ENCODE peak calls at places on chromosomes 4 and X, in eight cellular contexts. S is activated CD8-positive, alpha-beta memory T cell treated with anti-CD3 and anti-CD28 coated beads for 4 hours; B is NCI-H460; E is C1 segment of cervical spinal cord; L is Caco-2; Q is memory B cell; A is AG20443; C is HT1080. O is an unnamed sample.

GRCh38 chr4:53120801-53121200 is 245.1 kb downstream of the SCFD2 start:
- DNase-seq in S (no peak), Q (no peak), L (no peak), A (no peak), C (no peak), B (no peak), E (no peak), O (no peak)

GRCh38 chrX:41796577-41796976 is 72.6 kb downstream of the GPR82 start:
- DNase-seq in S (no peak), B (no peak), A (no peak), C (no peak), E (no peak), Q (no peak), L (no peak), O (no peak)

GRCh38 chr4:105936901-105937300 is 41.6 kb downstream of the NPNT start:
- DNase-seq in Q (no peak), A (no peak), B (no peak), C (no peak), E (no peak), L (no peak), S (no peak), O (no peak)

GRCh38 chrX:47199286-47199685 is 5.7 kb downstream of the UBA1 start:
- DNase-seq in E (no peak), A (no peak), C (no peak), S (no peak), Q (no peak), L (no peak), B (no peak), O (no peak)

GRCh38 chr4:3491681-3492405 is 28.7 kb downstream of the DOK7 start:
- DNase-seq in Q (no peak), E (no peak), S (no peak), C (peak; percentile 43), A (peak; percentile 79), L (no peak), B (no peak), O (no peak)

GRCh38 chr4:47334597-47335185 is 128.8 kb downstream of the COMMD8 start:
- DNase-seq in E (no peak), Q (no peak), C (peak; percentile 62), B (no peak), L (no peak), S (no peak), A (no peak), O (no peak)

GRCh38 chrX:153924149-153924861 is 1.8 kb downstream of the ARHGAP4 start:
- DNase-seq in A (no peak), S (no peak), Q (peak; percentile 37), E (no peak), B (peak; percentile 77), C (peak; percentile 34), L (peak; percentile 47), O (no peak)

GRCh38 chr4:3295837-3296624 is 3.2 kb downstream of the RGS12 start:
- DNase-seq in C (no peak), Q (no peak), L (no peak), S (no peak), A (no peak), B (no peak), E (no peak), O (no peak)

GRCh38 chr4:122045533-122045932 is 93.7 kb upstream of the TRPC3 start:
- DNase-seq in A (peak; percentile 61), B (peak; percentile 33), L (no peak), E (no peak), S (no peak), Q (no peak), C (peak; percentile 96), O (no peak)

GRCh38 chr4:159748834-159749444 is 646.1 kb downstream of the RAPGEF2 start:
- DNase-seq in C (no peak), B (no peak), L (no peak), E (no peak), A (no peak), Q (no peak), S (no peak), O (no peak)

GRCh38 chr4:53908661-53909078 is 155.7 kb downstream of the CHIC2 start:
- DNase-seq in C (peak; percentile 89), L (peak; percentile 76), E (no peak), A (peak; percentile 68), S (no peak), Q (no peak), B (peak; percentile 63), O (peak; percentile 38)

GRCh38 chrX:38304010-38304409 is 23.3 kb downstream of the RPGR start:
- DNase-seq in E (no peak), S (no peak), A (no peak), L (peak; percentile 6), Q (no peak), B (no peak), C (peak; percentile 10), O (no peak)

GRCh38 chr4:47631161-47631560 is 146.1 kb downstream of the ATP10D start:
- DNase-seq in S (no peak), L (no peak), E (no peak), Q (no peak), B (no peak), A (no peak), C (no peak), O (peak; percentile 4)

GRCh38 chr4:140309124-140309870 is 64.1 kb upstream of the SCOC start:
- DNase-seq in L (peak; percentile 26), S (no peak), B (no peak), Q (no peak), E (no peak), A (peak; percentile 46), C (peak; percentile 42), O (no peak)

GRCh38 chr4:153733751-153734448 is 25.9 kb downstream of the RNF175 start:
- DNase-seq in L (no peak), B (no peak), E (no peak), Q (no peak), C (no peak), A (no peak), S (no peak), O (no peak)

GRCh38 chrX:2489446-2490445 is 11.0 kb downstream of the DHRSX start:
- DNase-seq in A (no peak), B (no peak), L (no peak), C (no peak), E (no peak), Q (no peak), S (no peak), O (no peak)

GRCh38 chr4:137370206-137370633 is 162.1 kb downstream of the PCDH18 start:
- DNase-seq in Q (no peak), B (no peak), A (no peak), E (no peak), C (peak; percentile 32), L (no peak), S (no peak), O (no peak)

GRCh38 chr4:40446785-40447184 is 111.7 kb downstream of the CHRNA9 start:
- DNase-seq in C (no peak), Q (no peak), S (no peak), A (no peak), E (no peak), L (no peak), B (no peak), O (no peak)

GRCh38 chr4:74098628-74098995 is 383 bp downstream of the CXCL2 start:
- DNase-seq in S (no peak), E (no peak), B (no peak), Q (no peak), C (no peak), A (peak; percentile 15), L (no peak), O (no peak)

GRCh38 chr4:153757407-153757806 is 2.4 kb downstream of the RNF175 start:
- DNase-seq in L (no peak), E (no peak), B (no peak), A (no peak), S (no peak), Q (no peak), C (peak; percentile 36), O (no peak)

GRCh38 chr4:25253072-25253447 is 19.2 kb downstream of the PI4K2B start:
- DNase-seq in B (no peak), S (no peak), C (no peak), Q (no peak), E (no peak), L (no peak), A (no peak), O (no peak)

GRCh38 chr4:86926428-86927086 is 8.3 kb upstream of the AFF1 start:
- DNase-seq in E (no peak), L (peak; percentile 80), C (no peak), B (no peak), Q (no peak), A (no peak), S (no peak), O (no peak)

GRCh38 chrX:111868726-111869638 is 7.0 kb upstream of the TRPC5OS start:
- DNase-seq in B (peak; percentile 4), L (no peak), C (no peak), S (no peak), Q (no peak), A (no peak), E (no peak), O (peak; percentile 11)

GRCh38 chr4:18578307-18578706 is 556.8 kb upstream of the LCORL start:
- DNase-seq in L (no peak), C (no peak), Q (no peak), E (no peak), S (no peak), B (no peak), A (no peak), O (no peak)

GRCh38 chrX:44954562-44954961 is 81.6 kb downstream of the KDM6A start:
- DNase-seq in L (no peak), Q (no peak), E (no peak), B (no peak), A (no peak), S (no peak), C (no peak), O (no peak)

GRCh38 chr4:56410247-56410646 is 23.0 kb upstream of the AASDH start:
- DNase-seq in L (peak; percentile 77), Q (no peak), E (no peak), B (no peak), C (peak; percentile 96), A (peak; percentile 87), S (no peak), O (peak; percentile 85)

GRCh38 chrX:19616959-19617358 is 101.7 kb upstream of the MAP3K15 start:
- DNase-seq in B (no peak), S (no peak), C (no peak), E (no peak), A (peak; percentile 16), L (no peak), Q (no peak), O (no peak)

GRCh38 chr4:33980361-33980760 is 2264.0 kb downstream of the ARAP2 start:
- DNase-seq in E (no peak), B (no peak), A (no peak), C (no peak), L (no peak), S (no peak), Q (no peak), O (no peak)